ENCODE peak calls at places on chromosome 11, in four cellular contexts. One of them, this sample, is unnamed.

GRCh38 chr11:119433369-119433749 is 10.4 kb upstream of the THY1 start:
- DNase-seq in SW 1271: no peak
- DNase-seq in ACHN: peak
- DNase-seq in CD8-positive, alpha-beta T cell: no peak
- DNase-seq in this sample: peak

GRCh38 chr11:113690619-113691569 is 15.2 kb downstream of the TMPRSS5 start:
- DNase-seq in SW 1271: peak
- DNase-seq in ACHN: peak
- DNase-seq in CD8-positive, alpha-beta T cell: no peak
- DNase-seq in this sample: peak

GRCh38 chr11:119895981-119896380 is 167.0 kb upstream of the NECTIN1 start:
- DNase-seq in SW 1271: no peak
- DNase-seq in ACHN: no peak
- DNase-seq in CD8-positive, alpha-beta T cell: no peak
- DNase-seq in this sample: no peak

GRCh38 chr11:41245184-41245583 is 214.3 kb downstream of the LRRC4C start:
- DNase-seq in SW 1271: no peak
- DNase-seq in ACHN: no peak
- DNase-seq in CD8-positive, alpha-beta T cell: no peak
- DNase-seq in this sample: no peak

GRCh38 chr11:103433380-103433779 is 324.2 kb downstream of the DYNC2H1 start:
- DNase-seq in SW 1271: peak
- DNase-seq in ACHN: peak
- DNase-seq in CD8-positive, alpha-beta T cell: no peak
- DNase-seq in this sample: peak

GRCh38 chr11:111379500-111380136 is 543 bp upstream of the POU2AF1 start:
- DNase-seq in SW 1271: no peak
- DNase-seq in ACHN: no peak
- DNase-seq in CD8-positive, alpha-beta T cell: no peak
- DNase-seq in this sample: no peak

GRCh38 chr11:56990702-56991101 is 2.0 kb downstream of the OR5AK2 start:
- DNase-seq in SW 1271: no peak
- DNase-seq in ACHN: no peak
- DNase-seq in CD8-positive, alpha-beta T cell: no peak
- DNase-seq in this sample: no peak

GRCh38 chr11:30526558-30526957 is 59.6 kb downstream of the MPPED2 start:
- DNase-seq in SW 1271: no peak
- DNase-seq in ACHN: no peak
- DNase-seq in CD8-positive, alpha-beta T cell: no peak
- DNase-seq in this sample: no peak

GRCh38 chr11:68367252-68367651 is 54.9 kb downstream of the LRP5 start:
- DNase-seq in SW 1271: no peak
- DNase-seq in ACHN: no peak
- DNase-seq in CD8-positive, alpha-beta T cell: no peak
- DNase-seq in this sample: no peak

GRCh38 chr11:61695917-61696316 is 15.7 kb downstream of the DAGLA start:
- DNase-seq in SW 1271: no peak
- DNase-seq in ACHN: peak
- DNase-seq in CD8-positive, alpha-beta T cell: peak
- DNase-seq in this sample: peak

GRCh38 chr11:90895850-90896249 is 673.0 kb upstream of the CHORDC1 start:
- DNase-seq in SW 1271: no peak
- DNase-seq in ACHN: no peak
- DNase-seq in CD8-positive, alpha-beta T cell: no peak
- DNase-seq in this sample: no peak

GRCh38 chr11:62492586-62492985 is 54.0 kb downstream of the AHNAK start:
- DNase-seq in SW 1271: no peak
- DNase-seq in ACHN: no peak
- DNase-seq in CD8-positive, alpha-beta T cell: no peak
- DNase-seq in this sample: no peak

GRCh38 chr11:96358321-96358720 is 15.3 kb upstream of the MAML2 start:
- DNase-seq in SW 1271: no peak
- DNase-seq in ACHN: no peak
- DNase-seq in CD8-positive, alpha-beta T cell: no peak
- DNase-seq in this sample: no peak

GRCh38 chr11:74437441-74437840 is 29.9 kb downstream of the KCNE3 start:
- DNase-seq in SW 1271: no peak
- DNase-seq in ACHN: no peak
- DNase-seq in CD8-positive, alpha-beta T cell: no peak
- DNase-seq in this sample: no peak

GRCh38 chr11:102422817-102423725 is 29.5 kb downstream of the TMEM123 start:
- DNase-seq in SW 1271: no peak
- DNase-seq in ACHN: no peak
- DNase-seq in CD8-positive, alpha-beta T cell: no peak
- DNase-seq in this sample: no peak

GRCh38 chr11:112082729-112083128 is 3.8 kb downstream of the TIMM8B start:
- DNase-seq in SW 1271: no peak
- DNase-seq in ACHN: peak
- DNase-seq in CD8-positive, alpha-beta T cell: no peak
- DNase-seq in this sample: peak

GRCh38 chr11:29159552-29160465 is 857.0 kb downstream of the KCNA4 start:
- DNase-seq in SW 1271: peak
- DNase-seq in ACHN: peak
- DNase-seq in CD8-positive, alpha-beta T cell: no peak
- DNase-seq in this sample: peak

GRCh38 chr11:69462106-69463045 is 19.1 kb upstream of the LINC01488 start:
- DNase-seq in SW 1271: no peak
- DNase-seq in ACHN: no peak
- DNase-seq in CD8-positive, alpha-beta T cell: no peak
- DNase-seq in this sample: no peak

GRCh38 chr11:134349109-134349801 is 17.5 kb downstream of the GLB1L2 start:
- DNase-seq in SW 1271: no peak
- DNase-seq in ACHN: no peak
- DNase-seq in CD8-positive, alpha-beta T cell: no peak
- DNase-seq in this sample: no peak

GRCh38 chr11:124884869-124885479 is 12.7 kb downstream of the ROBO4 start:
- DNase-seq in SW 1271: no peak
- DNase-seq in ACHN: no peak
- DNase-seq in CD8-positive, alpha-beta T cell: no peak
- DNase-seq in this sample: no peak

GRCh38 chr11:115462004-115462541 is 42.1 kb downstream of the CADM1 start:
- DNase-seq in SW 1271: no peak
- DNase-seq in ACHN: peak
- DNase-seq in CD8-positive, alpha-beta T cell: no peak
- DNase-seq in this sample: no peak

GRCh38 chr11:110381214-110381613 is 48.5 kb upstream of the FDX1 start:
- DNase-seq in SW 1271: no peak
- DNase-seq in ACHN: no peak
- DNase-seq in CD8-positive, alpha-beta T cell: no peak
- DNase-seq in this sample: no peak

GRCh38 chr11:63920870-63921417 is 4.0 kb upstream of the RCOR2 start:
- DNase-seq in SW 1271: no peak
- DNase-seq in ACHN: no peak
- DNase-seq in CD8-positive, alpha-beta T cell: peak
- DNase-seq in this sample: no peak

GRCh38 chr11:16604784-16605439 is 133.5 kb upstream of the C11orf58 start:
- DNase-seq in SW 1271: no peak
- DNase-seq in ACHN: peak
- DNase-seq in CD8-positive, alpha-beta T cell: no peak
- DNase-seq in this sample: no peak

GRCh38 chr11:69948256-69949141 is 129.3 kb upstream of the FGF3 start:
- DNase-seq in SW 1271: peak
- DNase-seq in ACHN: no peak
- DNase-seq in CD8-positive, alpha-beta T cell: no peak
- DNase-seq in this sample: peak

This sample was measured in AG08395.